ENCODE peak calls at places on chromosome 11, in nine cellular contexts. One of them, this sample, is unnamed.

GRCh38 chr11:48036011-48036410 is 55.7 kb downstream of the PTPRJ start:
- DNase-seq in pancreas: no peak
- DNase-seq in IMR-90: peak; percentile 31
- DNase-seq in neuronal stem cell: no peak
- DNase-seq in transverse colon: no peak
- DNase-seq in right lobe of liver: no peak
- DNase-seq in cardiac muscle cell: peak; percentile 30
- DNase-seq in kidney: peak; percentile 15
- DNase-seq in CD4-positive, CD25-positive, alpha-beta regulatory T cell: no peak
- DNase-seq in this sample: no peak

GRCh38 chr11:108726077-108726800 is 61.4 kb downstream of the DDX10 start:
- DNase-seq in pancreas: no peak
- DNase-seq in IMR-90: no peak
- DNase-seq in neuronal stem cell: no peak
- DNase-seq in transverse colon: no peak
- DNase-seq in right lobe of liver: no peak
- DNase-seq in cardiac muscle cell: no peak
- DNase-seq in kidney: no peak
- DNase-seq in CD4-positive, CD25-positive, alpha-beta regulatory T cell: no peak
- DNase-seq in this sample: no peak

GRCh38 chr11:134014502-134014901 is 54.4 kb upstream of the JAM3 start:
- DNase-seq in pancreas: no peak
- DNase-seq in IMR-90: no peak
- DNase-seq in neuronal stem cell: no peak
- DNase-seq in transverse colon: no peak
- DNase-seq in right lobe of liver: no peak
- DNase-seq in cardiac muscle cell: peak; percentile 55
- DNase-seq in kidney: no peak
- DNase-seq in CD4-positive, CD25-positive, alpha-beta regulatory T cell: no peak
- DNase-seq in this sample: no peak

GRCh38 chr11:96333076-96333744 is 9.8 kb downstream of the MAML2 start:
- DNase-seq in pancreas: no peak
- DNase-seq in IMR-90: no peak
- DNase-seq in neuronal stem cell: no peak
- DNase-seq in transverse colon: no peak
- DNase-seq in right lobe of liver: no peak
- DNase-seq in cardiac muscle cell: no peak
- DNase-seq in kidney: no peak
- DNase-seq in CD4-positive, CD25-positive, alpha-beta regulatory T cell: no peak
- DNase-seq in this sample: no peak

GRCh38 chr11:68749501-68750196 is 1.7 kb downstream of the TESMIN start:
- DNase-seq in pancreas: no peak
- DNase-seq in IMR-90: peak; percentile 12
- DNase-seq in neuronal stem cell: peak; percentile 15
- DNase-seq in transverse colon: no peak
- DNase-seq in right lobe of liver: no peak
- DNase-seq in cardiac muscle cell: no peak
- DNase-seq in kidney: no peak
- DNase-seq in CD4-positive, CD25-positive, alpha-beta regulatory T cell: no peak
- DNase-seq in this sample: no peak

GRCh38 chr11:11524436-11525038 is 97.3 kb downstream of the GALNT18 start:
- DNase-seq in pancreas: no peak
- DNase-seq in IMR-90: peak; percentile 22
- DNase-seq in neuronal stem cell: no peak
- DNase-seq in transverse colon: no peak
- DNase-seq in right lobe of liver: no peak
- DNase-seq in cardiac muscle cell: no peak
- DNase-seq in kidney: no peak
- DNase-seq in CD4-positive, CD25-positive, alpha-beta regulatory T cell: no peak
- DNase-seq in this sample: no peak

GRCh38 chr11:124763156-124763947 is 1.3 kb upstream of the ESAM start:
- DNase-seq in pancreas: peak; percentile 85
- DNase-seq in IMR-90: peak; percentile 60
- DNase-seq in neuronal stem cell: peak; percentile 85
- DNase-seq in transverse colon: peak; percentile 91
- DNase-seq in right lobe of liver: peak; percentile 88
- DNase-seq in cardiac muscle cell: peak; percentile 88
- DNase-seq in kidney: peak; percentile 93
- DNase-seq in CD4-positive, CD25-positive, alpha-beta regulatory T cell: peak; percentile 76
- DNase-seq in this sample: peak; percentile 56

GRCh38 chr11:474914-475506 is 24.9 kb downstream of the PTDSS2 start:
- DNase-seq in pancreas: no peak
- DNase-seq in IMR-90: no peak
- DNase-seq in neuronal stem cell: no peak
- DNase-seq in transverse colon: no peak
- DNase-seq in right lobe of liver: no peak
- DNase-seq in cardiac muscle cell: no peak
- DNase-seq in kidney: no peak
- DNase-seq in CD4-positive, CD25-positive, alpha-beta regulatory T cell: no peak
- DNase-seq in this sample: no peak

GRCh38 chr11:6737872-6738466 is 33.8 kb downstream of the OR2AG2 start:
- DNase-seq in pancreas: peak; percentile 28
- DNase-seq in IMR-90: peak; percentile 34
- DNase-seq in neuronal stem cell: no peak
- DNase-seq in transverse colon: peak; percentile 40
- DNase-seq in right lobe of liver: no peak
- DNase-seq in cardiac muscle cell: peak; percentile 61
- DNase-seq in kidney: no peak
- DNase-seq in CD4-positive, CD25-positive, alpha-beta regulatory T cell: peak; percentile 62
- DNase-seq in this sample: peak; percentile 2

GRCh38 chr11:126929186-126930085 is 71.1 kb downstream of the KIRREL3 start:
- DNase-seq in pancreas: no peak
- DNase-seq in IMR-90: peak; percentile 84
- DNase-seq in neuronal stem cell: no peak
- DNase-seq in transverse colon: no peak
- DNase-seq in right lobe of liver: no peak
- DNase-seq in cardiac muscle cell: no peak
- DNase-seq in kidney: no peak
- DNase-seq in CD4-positive, CD25-positive, alpha-beta regulatory T cell: no peak
- DNase-seq in this sample: no peak

GRCh38 chr11:59967677-59968394 is 4.0 kb downstream of the OOSP4A start:
- DNase-seq in pancreas: no peak
- DNase-seq in IMR-90: no peak
- DNase-seq in neuronal stem cell: no peak
- DNase-seq in transverse colon: no peak
- DNase-seq in right lobe of liver: no peak
- DNase-seq in cardiac muscle cell: no peak
- DNase-seq in kidney: no peak
- DNase-seq in CD4-positive, CD25-positive, alpha-beta regulatory T cell: no peak
- DNase-seq in this sample: no peak

GRCh38 chr11:5600374-5600851 is 4.0 kb downstream of the TRIM6 start:
- DNase-seq in pancreas: peak; percentile 80
- DNase-seq in IMR-90: peak; percentile 90
- DNase-seq in neuronal stem cell: peak; percentile 55
- DNase-seq in transverse colon: peak; percentile 73
- DNase-seq in right lobe of liver: peak; percentile 69
- DNase-seq in cardiac muscle cell: peak; percentile 85
- DNase-seq in kidney: peak; percentile 78
- DNase-seq in CD4-positive, CD25-positive, alpha-beta regulatory T cell: peak; percentile 26
- DNase-seq in this sample: no peak

GRCh38 chr11:125903753-125904659 is at the start of gene DDX25:
- DNase-seq in pancreas: no peak
- DNase-seq in IMR-90: no peak
- DNase-seq in neuronal stem cell: peak; percentile 51
- DNase-seq in transverse colon: no peak
- DNase-seq in right lobe of liver: no peak
- DNase-seq in cardiac muscle cell: peak; percentile 69
- DNase-seq in kidney: no peak
- DNase-seq in CD4-positive, CD25-positive, alpha-beta regulatory T cell: peak; percentile 17
- DNase-seq in this sample: peak; percentile 8

GRCh38 chr11:125904678-125905077 is 370 bp downstream of the DDX25 start:
- DNase-seq in pancreas: no peak
- DNase-seq in IMR-90: no peak
- DNase-seq in neuronal stem cell: no peak
- DNase-seq in transverse colon: no peak
- DNase-seq in right lobe of liver: no peak
- DNase-seq in cardiac muscle cell: no peak
- DNase-seq in kidney: no peak
- DNase-seq in CD4-positive, CD25-positive, alpha-beta regulatory T cell: no peak
- DNase-seq in this sample: no peak

GRCh38 chr11:125902927-125903752 is at the start of gene PUS3:
- DNase-seq in pancreas: peak; percentile 90
- DNase-seq in IMR-90: peak; percentile 78
- DNase-seq in neuronal stem cell: peak; percentile 66
- DNase-seq in transverse colon: peak; percentile 90
- DNase-seq in right lobe of liver: peak; percentile 93
- DNase-seq in cardiac muscle cell: peak; percentile 90
- DNase-seq in kidney: peak; percentile 96
- DNase-seq in CD4-positive, CD25-positive, alpha-beta regulatory T cell: peak; percentile 78
- DNase-seq in this sample: peak; percentile 87

GRCh38 chr11:125901872-125902271 is 1.1 kb downstream of the PUS3 start:
- DNase-seq in pancreas: no peak
- DNase-seq in IMR-90: no peak
- DNase-seq in neuronal stem cell: no peak
- DNase-seq in transverse colon: no peak
- DNase-seq in right lobe of liver: no peak
- DNase-seq in cardiac muscle cell: no peak
- DNase-seq in kidney: no peak
- DNase-seq in CD4-positive, CD25-positive, alpha-beta regulatory T cell: no peak
- DNase-seq in this sample: no peak

GRCh38 chr11:125902315-125902926 is 585 bp downstream of the PUS3 start:
- DNase-seq in pancreas: no peak
- DNase-seq in IMR-90: no peak
- DNase-seq in neuronal stem cell: no peak
- DNase-seq in transverse colon: no peak
- DNase-seq in right lobe of liver: no peak
- DNase-seq in cardiac muscle cell: no peak
- DNase-seq in kidney: no peak
- DNase-seq in CD4-positive, CD25-positive, alpha-beta regulatory T cell: no peak
- DNase-seq in this sample: no peak
- H3K27ac ChIP-seq in pancreas: peak overlapping the region; percentile 83
- H3K27ac ChIP-seq in IMR-90: peak overlapping the region; percentile 42
- H3K27ac ChIP-seq in neuronal stem cell: no peak overlapping the region
- H3K27ac ChIP-seq in transverse colon: peak overlapping the region; percentile 86
- H3K27ac ChIP-seq in right lobe of liver: peak overlapping the region; percentile 83
- H3K27ac ChIP-seq in cardiac muscle cell: peak overlapping the region; percentile 64
- H3K27ac ChIP-seq in kidney: peak overlapping the region; percentile 54
- H3K27ac ChIP-seq in CD4-positive, CD25-positive, alpha-beta regulatory T cell: peak overlapping the region; percentile 68
- H3K27ac ChIP-seq in this sample: peak overlapping the region; percentile 65

DNA sequence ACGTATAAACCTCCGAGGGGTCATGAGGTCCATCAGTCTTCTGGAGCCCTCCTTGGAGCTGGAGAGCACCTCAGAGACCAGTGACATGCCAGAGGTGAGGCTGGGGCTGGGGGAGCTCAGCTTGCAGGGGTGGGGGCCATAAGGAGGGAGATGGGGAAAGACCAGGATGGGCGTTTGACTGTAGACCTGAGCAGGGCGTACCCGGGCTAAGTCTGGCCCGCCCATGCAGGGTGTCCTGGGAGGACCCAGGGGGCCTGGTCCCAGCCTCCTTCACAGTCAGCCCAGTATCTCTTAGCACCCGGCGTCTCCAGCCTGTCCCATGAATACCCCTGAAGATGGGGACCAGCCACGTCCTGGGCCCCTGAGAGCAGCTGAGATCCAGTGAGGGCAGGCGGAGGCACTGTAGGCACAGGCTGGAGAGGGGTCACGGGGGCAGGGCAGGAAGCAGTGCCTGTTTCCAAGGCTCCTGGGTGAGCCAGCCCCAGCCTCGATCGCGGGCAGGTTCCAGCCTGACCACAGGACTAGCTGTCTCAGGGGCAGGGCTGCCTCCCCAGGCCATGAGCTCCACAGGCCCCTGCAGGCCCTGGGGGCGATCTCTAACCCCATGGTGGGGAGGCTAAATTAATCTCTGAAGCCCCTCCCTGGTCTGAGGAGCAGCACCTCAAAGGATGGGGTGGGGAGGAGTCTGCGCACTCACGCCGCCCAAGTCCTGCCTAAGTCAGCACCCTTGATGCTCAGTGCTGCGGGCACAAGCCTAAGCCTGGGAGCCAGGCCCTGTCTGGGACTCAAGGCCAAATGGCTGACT is 7.1 kb downstream of the SSH3 start:
- DNase-seq in pancreas: no peak
- DNase-seq in IMR-90: no peak
- DNase-seq in neuronal stem cell: no peak
- DNase-seq in transverse colon: no peak
- DNase-seq in right lobe of liver: no peak
- DNase-seq in cardiac muscle cell: no peak
- DNase-seq in kidney: no peak
- DNase-seq in CD4-positive, CD25-positive, alpha-beta regulatory T cell: no peak
- DNase-seq in this sample: no peak
- H3K27ac ChIP-seq in pancreas: no peak overlapping the region
- H3K27ac ChIP-seq in IMR-90: no peak overlapping the region
- H3K27ac ChIP-seq in neuronal stem cell: no peak overlapping the region
- H3K27ac ChIP-seq in transverse colon: no peak overlapping the region
- H3K27ac ChIP-seq in right lobe of liver: no peak overlapping the region
- H3K27ac ChIP-seq in cardiac muscle cell: no peak overlapping the region
- H3K27ac ChIP-seq in kidney: no peak overlapping the region
- H3K27ac ChIP-seq in CD4-positive, CD25-positive, alpha-beta regulatory T cell: no peak overlapping the region
- H3K27ac ChIP-seq in this sample: no peak overlapping the region

DNA sequence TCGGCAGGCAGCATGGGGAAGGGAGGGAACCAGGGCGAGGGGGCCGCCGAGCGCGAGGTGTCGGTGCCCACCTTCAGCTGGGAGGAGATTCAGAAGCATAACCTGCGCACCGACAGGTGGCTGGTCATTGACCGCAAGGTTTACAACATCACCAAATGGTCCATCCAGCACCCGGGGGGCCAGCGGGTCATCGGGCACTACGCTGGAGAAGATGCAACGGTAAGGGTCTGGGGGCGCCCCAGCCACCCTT is 204 bp downstream of the FADS2 start:
- DNase-seq in pancreas: no peak
- DNase-seq in IMR-90: no peak
- DNase-seq in neuronal stem cell: no peak
- DNase-seq in transverse colon: no peak
- DNase-seq in right lobe of liver: no peak
- DNase-seq in cardiac muscle cell: no peak
- DNase-seq in kidney: no peak
- DNase-seq in CD4-positive, CD25-positive, alpha-beta regulatory T cell: no peak
- DNase-seq in this sample: no peak
- H3K27ac ChIP-seq in pancreas: peak overlapping the region; percentile 67
- H3K27ac ChIP-seq in IMR-90: peak overlapping the region; percentile 43
- H3K27ac ChIP-seq in neuronal stem cell: peak overlapping the region; percentile 100
- H3K27ac ChIP-seq in transverse colon: peak overlapping the region; percentile 82
- H3K27ac ChIP-seq in right lobe of liver: peak overlapping the region; percentile 64
- H3K27ac ChIP-seq in cardiac muscle cell: peak overlapping the region; percentile 86
- H3K27ac ChIP-seq in kidney: peak overlapping the region; percentile 43
- H3K27ac ChIP-seq in CD4-positive, CD25-positive, alpha-beta regulatory T cell: no peak overlapping the region
- H3K27ac ChIP-seq in this sample: peak overlapping the region; percentile 91

DNA sequence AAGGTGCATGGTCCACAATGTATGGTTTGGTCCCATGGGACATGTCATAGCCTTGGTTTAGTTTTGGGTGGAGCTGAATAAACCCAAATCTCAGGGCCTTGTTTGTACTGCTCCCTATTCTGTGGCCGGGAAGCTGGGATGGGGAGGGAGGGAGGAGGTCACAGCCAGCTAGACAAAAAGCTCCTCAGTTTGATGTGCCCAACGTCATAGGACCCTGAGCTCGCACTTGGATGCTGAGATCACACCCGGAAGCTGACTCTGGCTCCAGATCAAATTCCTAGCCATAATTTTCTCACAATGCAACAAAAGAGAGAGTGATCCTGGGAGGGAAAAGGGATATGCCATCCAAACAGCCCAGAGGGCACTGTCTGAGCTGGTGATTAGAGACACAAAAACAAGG is 1.5 kb downstream of the HSPB2 start:
- DNase-seq in pancreas: no peak
- DNase-seq in IMR-90: peak; percentile 76
- DNase-seq in neuronal stem cell: no peak
- DNase-seq in transverse colon: no peak
- DNase-seq in right lobe of liver: no peak
- DNase-seq in cardiac muscle cell: no peak
- DNase-seq in kidney: peak; percentile 84
- DNase-seq in CD4-positive, CD25-positive, alpha-beta regulatory T cell: no peak
- DNase-seq in this sample: peak; percentile 88
- H3K27ac ChIP-seq in pancreas: peak overlapping the region; percentile 71
- H3K27ac ChIP-seq in IMR-90: peak overlapping the region; percentile 78
- H3K27ac ChIP-seq in neuronal stem cell: no peak overlapping the region
- H3K27ac ChIP-seq in transverse colon: peak overlapping the region; percentile 97
- H3K27ac ChIP-seq in right lobe of liver: peak overlapping the region; percentile 49
- H3K27ac ChIP-seq in cardiac muscle cell: no peak overlapping the region
- H3K27ac ChIP-seq in kidney: peak overlapping the region; percentile 86
- H3K27ac ChIP-seq in CD4-positive, CD25-positive, alpha-beta regulatory T cell: no peak overlapping the region
- H3K27ac ChIP-seq in this sample: peak overlapping the region; percentile 100

This sample was measured in substantia nigra.